ENCODE peak calls at places on chromosome 1, in six cellular contexts. B is K562, P is stomach, M is transverse colon, U is A549, A is ovary. O is an unnamed sample.

GRCh38 chr1:85628791-85629531 is 48.4 kb downstream of the CCN1 start:
- DNase-seq in B (peak; percentile 78), P (peak; percentile 78), M (peak; percentile 40), U (peak; percentile 73), A (no peak), O (no peak)

GRCh38 chr1:47548188-47548587 is 110.3 kb downstream of the FOXD2 start:
- DNase-seq in B (no peak), P (no peak), M (no peak), U (no peak), A (no peak), O (no peak)

GRCh38 chr1:167467126-167467725 is 51.1 kb downstream of the CD247 start:
- DNase-seq in B (no peak), P (no peak), M (no peak), U (no peak), A (no peak), O (no peak)

GRCh38 chr1:7902478-7903084 is 38.1 kb downstream of the TNFRSF9 start:
- DNase-seq in B (peak; percentile 87), P (peak; percentile 65), M (peak; percentile 54), U (peak; percentile 71), A (peak; percentile 29), O (no peak)

GRCh38 chr1:45522324-45523104 is 830 bp upstream of the PRDX1 start:
- DNase-seq in B (peak; percentile 56), P (no peak), M (no peak), U (peak; percentile 61), A (peak; percentile 35), O (no peak)

GRCh38 chr1:240237305-240237721 is 145.6 kb downstream of the FMN2 start:
- DNase-seq in B (no peak), P (no peak), M (no peak), U (no peak), A (no peak), O (no peak)

GRCh38 chr1:23216771-23217420 is 406 bp downstream of the HTR1D start:
- DNase-seq in B (peak; percentile 41), P (peak; percentile 27), M (no peak), U (no peak), A (peak; percentile 27), O (no peak)

GRCh38 chr1:199857103-199857502 is 170.4 kb upstream of the NR5A2 start:
- DNase-seq in B (no peak), P (no peak), M (no peak), U (no peak), A (no peak), O (no peak)

GRCh38 chr1:85576642-85577420 is 3.7 kb upstream of the CCN1 start:
- DNase-seq in B (peak; percentile 82), P (peak; percentile 71), M (peak; percentile 78), U (peak; percentile 43), A (peak; percentile 87), O (peak; percentile 93)

GRCh38 chr1:32014199-32014936 is 700 bp downstream of the KHDRBS1 start:
- DNase-seq in B (peak; percentile 77), P (peak; percentile 54), M (peak; percentile 56), U (peak; percentile 28), A (peak; percentile 52), O (peak; percentile 82)

GRCh38 chr1:86233406-86233805 is 76.8 kb upstream of the COL24A1 start:
- DNase-seq in B (no peak), P (no peak), M (no peak), U (no peak), A (no peak), O (no peak)

GRCh38 chr1:207868769-207869721 is 41.9 kb downstream of the CD34 start:
- DNase-seq in B (peak; percentile 92), P (peak; percentile 83), M (peak; percentile 81), U (peak; percentile 66), A (peak; percentile 86), O (peak; percentile 86)

GRCh38 chr1:8910914-8911313 is 32.4 kb upstream of the ENO1 start:
- DNase-seq in B (peak; percentile 43), P (no peak), M (no peak), U (no peak), A (no peak), O (no peak)

GRCh38 chr1:216902669-216903388 is 179.6 kb upstream of the ESRRG start:
- DNase-seq in B (no peak), P (peak; percentile 64), M (no peak), U (no peak), A (no peak), O (no peak)

GRCh38 chr1:212055333-212055732 is 19.8 kb downstream of the DTL start:
- DNase-seq in B (no peak), P (no peak), M (no peak), U (no peak), A (no peak), O (no peak)

GRCh38 chr1:117653195-117653594 is 47.3 kb downstream of the TENT5C start:
- DNase-seq in B (no peak), P (no peak), M (no peak), U (no peak), A (no peak), O (no peak)

GRCh38 chr1:173856903-173857302 is 10.9 kb downstream of the GAS5 start:
- DNase-seq in B (no peak), P (no peak), M (no peak), U (no peak), A (no peak), O (no peak)

GRCh38 chr1:224057461-224058199 is 56.3 kb upstream of the FBXO28 start:
- DNase-seq in B (no peak), P (no peak), M (no peak), U (no peak), A (no peak), O (no peak)

GRCh38 chr1:115649964-115650363 is 8.2 kb downstream of the VANGL1 start:
- DNase-seq in B (peak; percentile 77), P (peak; percentile 74), M (peak; percentile 35), U (no peak), A (peak; percentile 41), O (no peak)

GRCh38 chr1:115647507-115647906 is 5.7 kb downstream of the VANGL1 start:
- DNase-seq in B (peak; percentile 56), P (no peak), M (no peak), U (no peak), A (no peak), O (no peak)

GRCh38 chr1:115648717-115649691 is 7.2 kb downstream of the VANGL1 start:
- DNase-seq in B (peak; percentile 65), P (no peak), M (no peak), U (no peak), A (no peak), O (no peak)

GRCh38 chr1:115647000-115647399 is 5.2 kb downstream of the VANGL1 start:
- DNase-seq in B (peak; percentile 63), P (no peak), M (peak; percentile 17), U (no peak), A (no peak), O (no peak)

GRCh38 chr1:115647919-115648597 is 6.3 kb downstream of the VANGL1 start:
- DNase-seq in B (peak; percentile 55), P (no peak), M (no peak), U (no peak), A (no peak), O (no peak)
- H3K4me1 ChIP-seq in B (peaks cover 25% of the 10 kb centered on the region), P (peaks cover 55% of the 10 kb centered on the region), M (peaks cover 30% of the 10 kb centered on the region), U (peaks cover 27% of the 10 kb centered on the region), A (peaks cover 8% of the 10 kb centered on the region), O (peaks cover 57% of the 10 kb centered on the region)

GRCh38 chr1:33337994-33338494 is 17.1 kb upstream of the A3GALT2 start:
- DNase-seq in B (no peak), P (no peak), M (no peak), U (no peak), A (no peak), O (no peak)

GRCh38 chr1:33341190-33341589 is 20.3 kb upstream of the A3GALT2 start:
- DNase-seq in B (no peak), P (no peak), M (no peak), U (no peak), A (no peak), O (no peak)

GRCh38 chr1:33339413-33339812 is 18.5 kb upstream of the A3GALT2 start:
- DNase-seq in B (no peak), P (no peak), M (no peak), U (no peak), A (no peak), O (no peak)

GRCh38 chr1:33336580-33336979 is 15.7 kb upstream of the A3GALT2 start:
- DNase-seq in B (no peak), P (no peak), M (no peak), U (no peak), A (no peak), O (no peak)

DNA sequence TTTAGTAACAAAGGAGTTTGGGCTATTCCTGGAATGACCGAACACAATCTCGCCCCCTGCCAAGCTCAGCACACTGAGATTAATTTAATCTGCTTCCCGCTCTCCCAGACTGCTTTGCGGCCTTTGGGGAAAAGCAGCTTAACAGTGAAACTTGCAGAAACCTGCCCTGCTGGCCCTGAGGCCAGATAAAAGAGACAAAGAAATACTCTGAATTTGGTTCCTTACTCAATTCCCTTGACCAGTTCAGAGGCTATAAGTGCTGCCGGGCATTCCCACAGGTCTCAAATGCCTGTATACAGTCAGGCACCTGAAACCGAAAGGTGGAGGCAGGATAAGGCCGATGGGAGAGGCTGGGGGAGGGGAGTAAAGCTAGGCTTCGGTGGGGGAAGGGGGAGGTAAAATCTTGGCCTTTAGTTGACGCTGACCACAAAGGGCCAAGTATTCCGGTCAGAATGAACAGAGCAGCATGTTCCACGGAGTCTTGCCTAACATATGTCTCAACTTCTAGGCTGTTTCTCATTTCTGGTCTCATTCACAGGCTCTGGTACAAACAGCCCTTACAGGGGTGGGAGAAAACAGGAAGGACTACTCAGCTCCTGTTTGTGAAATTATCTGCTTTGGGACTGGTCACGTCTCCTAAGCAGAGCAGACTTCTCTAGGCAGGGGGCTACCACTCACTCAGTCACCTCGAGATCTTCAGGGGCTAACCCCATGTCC is 17.8 kb upstream of the A3GALT2 start:
- DNase-seq in B (peak; percentile 35), P (peak; percentile 65), M (peak; percentile 43), U (no peak), A (peak; percentile 47), O (no peak)
- TF ChIP-seq EP300 in B (no peak), P (peak; percentile 95), M (peak; percentile 92), U (no peak), A (peak; percentile 97), O (peak; percentile 89)

GRCh38 chr1:18652791-18653190 is 22.1 kb downstream of the PAX7 start:
- DNase-seq in B (no peak), P (no peak), M (no peak), U (no peak), A (no peak), O (no peak)
- H3K4me1 ChIP-seq in B (peaks cover 3% of the 10 kb centered on the region), P (no peaks in the 10 kb centered on the region), M (no peaks in the 10 kb centered on the region), U (peaks cover 9% of the 10 kb centered on the region), A (no peaks in the 10 kb centered on the region), O (no peaks in the 10 kb centered on the region)

DNA sequence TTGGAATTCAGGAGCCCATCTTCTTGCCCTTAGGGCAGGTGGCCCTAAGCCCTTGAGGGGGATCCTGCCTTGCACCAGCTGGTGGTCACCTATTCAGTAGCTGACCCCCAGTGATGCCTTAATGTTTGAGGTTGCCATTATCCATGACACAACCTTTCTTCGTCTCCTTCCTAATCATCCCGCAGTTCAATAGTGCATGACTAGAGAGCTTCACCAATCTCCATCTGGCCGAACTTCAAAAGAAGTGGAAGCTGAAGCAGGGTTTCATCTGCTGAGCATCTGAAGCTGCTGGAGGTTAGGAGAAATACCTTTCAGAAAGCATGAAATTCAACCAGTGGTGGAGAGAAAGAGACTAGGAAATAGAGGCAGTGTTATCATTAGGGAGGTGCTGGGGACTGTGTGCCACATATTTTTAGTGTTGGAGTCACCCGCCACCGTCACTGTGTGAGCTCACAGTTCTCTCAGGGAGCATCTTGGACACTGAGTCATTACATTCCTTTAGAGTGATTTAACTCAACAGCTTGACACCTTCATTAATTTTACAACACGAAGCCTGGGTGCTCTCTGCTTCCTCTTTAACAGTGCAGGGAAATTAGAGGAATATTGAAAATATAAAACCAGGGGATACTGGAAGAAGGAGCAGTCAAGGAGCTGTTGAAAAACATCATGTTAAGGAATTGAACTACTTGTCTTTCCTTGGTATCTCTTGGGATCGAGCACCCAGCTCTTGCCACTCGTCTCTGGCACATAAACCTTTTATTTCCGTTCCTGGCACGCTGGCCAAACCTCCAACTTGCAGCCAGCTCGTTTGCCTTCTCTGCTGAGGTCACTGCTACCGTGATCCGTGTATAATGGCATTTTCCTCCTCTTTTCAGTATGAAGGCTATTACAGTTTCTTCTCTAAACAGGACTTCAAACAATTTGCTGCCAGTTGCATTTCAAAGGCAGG is 53.6 kb downstream of the PEX14 start:
- DNase-seq in B (peak; percentile 28), P (peak; percentile 64), M (peak; percentile 26), U (peak; percentile 49), A (no peak), O (no peak)
- TF ChIP-seq EP300 in B (no peak), P (no peak), M (peak; percentile 61), U (no peak), A (no peak), O (peak; percentile 36)

O was measured in suprapubic skin.